ENCODE peak calls at places on chromosomes 16 and 17, in eight cellular contexts. W is brain microvascular endothelial cell; T is stimulated activated CD8-positive, alpha-beta memory T cell treated with anti-CD3 and anti-CD28 coated beads, Interleukin-4, amount 100 ng/mL, for 48 hours; M is WTC11; L is activated T-helper 1 cell treated with anti-CD3 and anti-CD28 coated beads, Interleukin-12 subunit alpha, Interleukin-12 subunit beta, Interleukin-2, Interleukin-4 antibody, amounts not matched to agents 30 ng/mL and 10 ng/mL and 1 ng/mL, durations not matched to agents 14 hours and 24 hours and 36 hours; G is GM23338; A is ELF-1; P is tibial artery. O is an unnamed sample.

GRCh38 chr17:79183221-79184158 is 108.9 kb downstream of the ENGASE start:
- DNase-seq in P (no peak), L (no peak), W (no peak), A (peak), G (peak), T (peak), M (peak), O (no peak)

GRCh38 chr16:17803625-17804410 is 333.1 kb upstream of the XYLT1 start:
- DNase-seq in M (no peak), G (no peak), L (no peak), P (no peak), W (peak), A (peak), T (no peak), O (no peak)

GRCh38 chr17:37386462-37386861 is 10.7 kb downstream of the C17orf78 start:
- DNase-seq in M (no peak), T (no peak), W (no peak), L (no peak), P (no peak), A (no peak), G (peak), O (no peak)

GRCh38 chr17:33469911-33470310 is 176.8 kb upstream of the ASIC2 start:
- DNase-seq in T (no peak), L (no peak), P (no peak), M (no peak), A (peak), W (peak), G (no peak), O (no peak)

GRCh38 chr16:58020628-58021521 is 4.7 kb upstream of the MMP15 start:
- DNase-seq in P (no peak), G (peak), T (peak), A (peak), M (peak), L (no peak), W (peak), O (peak)

GRCh38 chr17:5472511-5472910 is 3.7 kb upstream of the DHX33 start:
- DNase-seq in M (no peak), A (no peak), L (no peak), G (no peak), T (no peak), P (no peak), W (no peak), O (no peak)

GRCh38 chr17:68423251-68423650 is 34.0 kb downstream of the WIPI1 start:
- DNase-seq in M (no peak), G (no peak), W (no peak), T (no peak), L (no peak), P (no peak), A (no peak), O (no peak)

GRCh38 chr16:82819286-82819685 is 192.5 kb downstream of the CDH13 start:
- DNase-seq in L (no peak), W (no peak), M (no peak), G (no peak), P (no peak), T (no peak), A (no peak), O (no peak)

GRCh38 chr16:57479043-57479421 is 7.3 kb downstream of the DOK4 start:
- DNase-seq in M (no peak), P (no peak), A (no peak), L (no peak), T (no peak), W (no peak), G (no peak), O (no peak)

GRCh38 chr16:74896389-74897370 is 88.2 kb downstream of the WDR59 start:
- DNase-seq in M (no peak), W (peak), L (no peak), P (no peak), G (no peak), A (no peak), T (no peak), O (no peak)

GRCh38 chr17:42679001-42679491 is 2.3 kb upstream of the PLEKHH3 start:
- DNase-seq in A (peak), L (no peak), G (peak), W (peak), M (no peak), P (peak), T (peak), O (peak)

GRCh38 chr17:59355695-59356323 is 24.4 kb downstream of the YPEL2 start:
- DNase-seq in T (no peak), A (no peak), L (no peak), M (no peak), G (no peak), P (no peak), W (no peak), O (no peak)

GRCh38 chr17:64315032-64315490 is 52.0 kb upstream of the TEX2 start:
- DNase-seq in A (no peak), P (peak), G (no peak), M (no peak), L (no peak), T (no peak), W (no peak), O (no peak)

GRCh38 chr16:69131167-69131748 is 1.1 kb downstream of the CHTF8 start:
- DNase-seq in A (no peak), P (no peak), G (peak), M (no peak), W (peak), L (no peak), T (no peak), O (no peak)

GRCh38 chr17:70100983-70101382 is 26.0 kb downstream of the KCNJ16 start:
- DNase-seq in L (no peak), M (no peak), T (no peak), W (no peak), P (no peak), A (no peak), G (no peak), O (no peak)

O was measured in stimulated activated naive CD8-positive, alpha-beta T cell treated with anti-CD3 and anti-CD28 coated beads, Interleukin-15, amount 100 ng/mL, for 72 hours.